ENCODE peak calls at places on chromosomes 4 and X, in six cellular contexts. S is pancreas; R is naive thymus-derived CD4-positive, alpha-beta T cell; G is cardiac muscle cell; A is breast epithelium; D is ovary. E is an unnamed sample.

GRCh38 chr4:41414380-41414779 is 123.6 kb upstream of the LIMCH1 start:
- DNase-seq in S (no peak), G (no peak), D (no peak), R (no peak), A (no peak), E (no peak)

GRCh38 chrX:34961662-34962061 is 19.1 kb downstream of the FAM47B start:
- DNase-seq in A (no peak), D (no peak), S (no peak), R (no peak), G (no peak), E (no peak)

GRCh38 chr4:77095101-77095826 is 19.5 kb upstream of the CCNI start:
- DNase-seq in D (peak; percentile 20), S (peak; percentile 56), G (peak; percentile 74), R (peak; percentile 59), A (peak; percentile 74), E (no peak)

GRCh38 chrX:115898382-115899001 is 272.1 kb upstream of the AGTR2 start:
- DNase-seq in S (peak; percentile 74), A (peak; percentile 35), D (peak; percentile 56), R (peak; percentile 85), G (no peak), E (no peak)

GRCh38 chr4:1992468-1993168 is 16.2 kb downstream of the NELFA start:
- DNase-seq in A (peak; percentile 36), D (no peak), S (no peak), R (no peak), G (peak; percentile 65), E (no peak)

GRCh38 chr4:22417408-22417807 is 98.5 kb downstream of the ADGRA3 start:
- DNase-seq in A (no peak), S (no peak), R (no peak), D (no peak), G (no peak), E (no peak)

GRCh38 chr4:141352775-141353544 is 132.3 kb downstream of the ZNF330 start:
- DNase-seq in R (no peak), S (no peak), G (peak; percentile 92), A (no peak), D (no peak), E (no peak)

GRCh38 chrX:132488092-132488749 is 617 bp downstream of the MBNL3 start:
- DNase-seq in D (peak; percentile 7), S (no peak), R (peak; percentile 28), G (peak; percentile 55), A (no peak), E (no peak)

GRCh38 chr4:38692421-38692820 is 28.4 kb downstream of the KLF3 start:
- DNase-seq in G (no peak), S (no peak), A (no peak), D (no peak), R (no peak), E (no peak)
- H3K36me3 ChIP-seq in G (peaks cover 36% of the 10 kb centered on the region), S (no peaks in the 10 kb centered on the region), A (no peaks in the 10 kb centered on the region), D (no peaks in the 10 kb centered on the region), R (peaks cover 82% of the 10 kb centered on the region), E (peaks cover 82% of the 10 kb centered on the region)

GRCh38 chr4:138790993-138791392 is 224.6 kb upstream of the NOCT start:
- DNase-seq in D (no peak), R (no peak), A (no peak), S (no peak), G (no peak), E (no peak)

GRCh38 chr4:138789796-138790195 is 225.8 kb upstream of the NOCT start:
- DNase-seq in A (no peak), R (no peak), S (no peak), D (no peak), G (no peak), E (no peak)

GRCh38 chr4:138788857-138789256 is 226.7 kb upstream of the NOCT start:
- DNase-seq in D (no peak), R (no peak), A (no peak), S (no peak), G (no peak), E (no peak)
- H3K27ac ChIP-seq in D (no peak overlapping the region), R (no peak overlapping the region), A (no peak overlapping the region), S (no peak overlapping the region), G (no peak overlapping the region), E (no peak overlapping the region)

GRCh38 chr4:123469245-123469644 is 72.7 kb downstream of the SPRY1 start:
- DNase-seq in G (no peak), D (no peak), R (no peak), A (no peak), S (no peak), E (no peak)
- H3K4me1 ChIP-seq in G (no peaks in the 10 kb centered on the region), D (no peaks in the 10 kb centered on the region), R (no peaks in the 10 kb centered on the region), A (no peaks in the 10 kb centered on the region), S (no peaks in the 10 kb centered on the region), E (no peaks in the 10 kb centered on the region)

GRCh38 chr4:102589743-102590142 is 88.6 kb downstream of the NFKB1 start:
- DNase-seq in G (no peak), D (no peak), A (no peak), S (no peak), R (no peak), E (no peak)
- H3K36me3 ChIP-seq in G (no peaks in the 10 kb centered on the region), D (no peaks in the 10 kb centered on the region), A (no peaks in the 10 kb centered on the region), S (no peaks in the 10 kb centered on the region), R (peaks cover 21% of the 10 kb centered on the region), E (peaks cover 16% of the 10 kb centered on the region)

GRCh38 chrX:68750316-68750715 is 78.5 kb upstream of the EFNB1 start:
- DNase-seq in G (no peak), R (no peak), D (no peak), S (no peak), A (no peak), E (no peak)

GRCh38 chrX:68746988-68747387 is 81.8 kb upstream of the EFNB1 start:
- DNase-seq in R (no peak), S (no peak), G (no peak), D (no peak), A (no peak), E (no peak)

GRCh38 chrX:68751372-68751771 is 77.4 kb upstream of the EFNB1 start:
- DNase-seq in G (no peak), S (no peak), R (no peak), D (no peak), A (no peak), E (no peak)

GRCh38 chrX:68749426-68749825 is 79.4 kb upstream of the EFNB1 start:
- DNase-seq in S (no peak), R (no peak), D (no peak), A (no peak), G (no peak), E (no peak)

GRCh38 chrX:68748030-68748429 is 80.8 kb upstream of the EFNB1 start:
- DNase-seq in G (no peak), R (no peak), D (no peak), S (no peak), A (no peak), E (no peak)
- H3K27ac ChIP-seq in G (no peak overlapping the region), R (no peak overlapping the region), D (no peak overlapping the region), S (no peak overlapping the region), A (no peak overlapping the region), E (no peak overlapping the region)

GRCh38 chr4:7959066-7959465 is 19.4 kb upstream of the AFAP1 start:
- DNase-seq in R (no peak), S (no peak), G (no peak), D (no peak), A (no peak), E (no peak)
- H3K4me1 ChIP-seq in R (peaks cover 10% of the 10 kb centered on the region), S (no peaks in the 10 kb centered on the region), G (peaks cover 16% of the 10 kb centered on the region), D (peaks cover 15% of the 10 kb centered on the region), A (no peaks in the 10 kb centered on the region), E (peaks cover 52% of the 10 kb centered on the region)